ENCODE peak calls at places on chromosome 22, in seven cellular contexts. Y is midbrain, Z is pons, K is HCT116, O is dermis blood vessel endothelial cell, F is ACHN, N is activated T-cell treated with anti-CD3 and anti-CD28 coated beads for 48 hours. H is an unnamed sample.

GRCh38 chr22:30606455-30607299 is at the start of gene TCN2:
- DNase-seq in N (peak), F (peak), K (no peak), O (peak), Z (peak), Y (peak), H (peak)

GRCh38 chr22:33747576-33748180 is 172.6 kb downstream of the LARGE1 start:
- DNase-seq in K (no peak), Z (no peak), Y (no peak), F (no peak), O (no peak), N (no peak), H (peak)

GRCh38 chr22:48797731-48798130 is 1029.9 kb downstream of the BRD1 start:
- DNase-seq in K (no peak), N (no peak), O (no peak), Y (no peak), Z (no peak), F (no peak), H (no peak)

GRCh38 chr22:19105867-19106802 is 16.1 kb downstream of the DGCR2 start:
- DNase-seq in Z (no peak), K (no peak), Y (no peak), N (no peak), O (peak), F (peak), H (no peak)

GRCh38 chr22:29157759-29158535 is 47.7 kb upstream of the EMID1 start:
- DNase-seq in O (no peak), F (no peak), N (no peak), Z (no peak), Y (no peak), K (peak), H (no peak)

GRCh38 chr22:43745783-43746356 is 66.2 kb downstream of the EFCAB6 start:
- DNase-seq in F (no peak), Y (no peak), K (no peak), O (no peak), N (no peak), Z (no peak), H (peak)

GRCh38 chr22:23833911-23834317 is 4.9 kb downstream of the DERL3 start:
- DNase-seq in N (no peak), O (no peak), Y (no peak), Z (no peak), F (no peak), K (no peak), H (no peak)

GRCh38 chr22:38347944-38348750 is 30.9 kb upstream of the CSNK1E start:
- DNase-seq in K (no peak), Y (no peak), N (no peak), F (peak), Z (no peak), O (no peak), H (no peak)

GRCh38 chr22:43412808-43413785 is 1.3 kb downstream of the MPPED1 start:
- DNase-seq in Y (no peak), Z (peak), N (no peak), O (no peak), K (no peak), F (no peak), H (peak)

GRCh38 chr22:24445481-24446290 is 18.3 kb downstream of the ADORA2A start:
- DNase-seq in Y (no peak), F (no peak), N (no peak), K (no peak), O (no peak), Z (no peak), H (no peak)

GRCh38 chr22:49664891-49665290 is 162.8 kb downstream of the BRD1 start:
- DNase-seq in N (no peak), Z (no peak), K (no peak), Y (no peak), F (no peak), O (no peak), H (no peak)

GRCh38 chr22:20089977-20090729 is 10.1 kb downstream of the DGCR8 start:
- DNase-seq in Y (no peak), Z (no peak), K (no peak), F (no peak), N (no peak), O (no peak), H (no peak)

GRCh38 chr22:28021998-28022660 is 103.1 kb upstream of the PITPNB start:
- DNase-seq in O (no peak), Z (no peak), F (no peak), Y (no peak), K (no peak), N (no peak), H (no peak)

GRCh38 chr22:30573594-30574094 is 821 bp downstream of the GAL3ST1 start:
- DNase-seq in F (peak), N (no peak), Z (peak), O (no peak), K (no peak), Y (peak), H (no peak)

GRCh38 chr22:32219030-32219429 is 14.2 kb upstream of the RFPL2 start:
- DNase-seq in N (no peak), Z (no peak), F (no peak), Y (no peak), O (no peak), K (no peak), H (no peak)

GRCh38 chr22:17343766-17344165 is 25.5 kb upstream of the CECR2 start:
- DNase-seq in O (no peak), N (no peak), K (no peak), Z (no peak), F (no peak), Y (no peak), H (no peak)

GRCh38 chr22:40452730-40453487 is 82.5 kb downstream of the SGSM3 start:
- DNase-seq in Y (no peak), K (no peak), O (peak), F (no peak), N (no peak), Z (no peak), H (peak)

GRCh38 chr22:45268167-45268957 is 16.4 kb upstream of the UPK3A start:
- DNase-seq in Y (no peak), Z (no peak), N (no peak), F (peak), O (peak), K (no peak), H (peak)

GRCh38 chr22:33426451-33426850 is 368.3 kb upstream of the SYN3 start:
- DNase-seq in K (no peak), O (no peak), N (no peak), Z (no peak), F (no peak), Y (no peak), H (no peak)

GRCh38 chr22:50169774-50170341 is 673 bp upstream of the PANX2 start:
- DNase-seq in O (no peak), Z (no peak), N (peak), K (no peak), F (peak), Y (no peak), H (peak)

GRCh38 chr22:36331306-36331911 is 56.4 kb downstream of the MYH9 start:
- DNase-seq in Z (peak), K (peak), Y (peak), F (peak), N (peak), O (peak), H (peak)

GRCh38 chr22:39182478-39183030 is 30.1 kb upstream of the CBX7 start:
- DNase-seq in O (no peak), K (no peak), Y (no peak), N (no peak), F (no peak), Z (no peak), H (no peak)

GRCh38 chr22:37633693-37634504 is 5.6 kb upstream of the SH3BP1 start:
- DNase-seq in K (no peak), Y (peak), F (peak), O (peak), N (peak), Z (peak), H (no peak)

GRCh38 chr22:21698430-21699329 is 32.9 kb downstream of the PPIL2 start:
- DNase-seq in K (no peak), Y (no peak), F (no peak), N (no peak), Z (no peak), O (peak), H (no peak)

GRCh38 chr22:41919357-41920224 is 4.7 kb upstream of the SHISA8 start:
- DNase-seq in Z (no peak), F (peak), N (no peak), O (no peak), K (no peak), Y (peak), H (no peak)

GRCh38 chr22:22871536-22872278 is 15.9 kb upstream of the IGLL5 start:
- DNase-seq in O (no peak), K (no peak), Z (no peak), Y (no peak), F (no peak), N (no peak), H (no peak)

GRCh38 chr22:23225724-23226496 is 45.6 kb downstream of the BCR start:
- DNase-seq in K (no peak), O (peak), F (peak), Z (no peak), N (no peak), Y (peak), H (no peak)

GRCh38 chr22:37160037-37160436 is 10.3 kb upstream of the IL2RB start:
- DNase-seq in Z (no peak), O (no peak), Y (no peak), K (no peak), F (no peak), N (no peak), H (no peak)

GRCh38 chr22:24845036-24845918 is 39.3 kb downstream of the SGSM1 start:
- DNase-seq in K (no peak), Y (no peak), Z (no peak), N (no peak), F (no peak), O (no peak), H (no peak)

H was measured in DMS79 treated with DMSO at 0.1 percent for 48 hours.